ENCODE peak calls at places on chromosomes 7 and 10, in five cellular contexts. J is HepG2, V is HCT116, T is GM12878, G is K562. Z is an unnamed sample.

GRCh38 chr7:128425851-128426250 is 16.1 kb upstream of the IMPDH1 start:
- DNase-seq in J (peak), V (peak), G (peak), T (no peak), Z (peak)

GRCh38 chr7:103532955-103533354 is 86.9 kb upstream of the SLC26A5 start:
- DNase-seq in J (no peak), G (no peak), V (no peak), T (no peak), Z (no peak)

GRCh38 chr10:75403144-75404022 is 1.8 kb upstream of the ZNF503 start:
- DNase-seq in J (peak), V (no peak), T (no peak), G (no peak), Z (peak)

GRCh38 chr7:99953649-99954048 is 22.2 kb downstream of the AZGP1 start:
- DNase-seq in J (no peak), G (no peak), T (no peak), V (no peak), Z (no peak)

GRCh38 chr10:28471705-28472050 is 61.2 kb upstream of the WAC start:
- DNase-seq in V (no peak), T (no peak), G (no peak), J (no peak), Z (no peak)

GRCh38 chr7:101381549-101381948 is 18.9 kb downstream of the COL26A1 start:
- DNase-seq in T (no peak), G (no peak), V (no peak), J (no peak), Z (no peak)

GRCh38 chr10:121753726-121754476 is 155.7 kb upstream of the FGFR2 start:
- DNase-seq in T (peak), J (no peak), G (no peak), V (peak), Z (no peak)

GRCh38 chr10:58756126-58756525 is 243.5 kb downstream of the BICC1 start:
- DNase-seq in V (no peak), J (no peak), G (no peak), T (no peak), Z (no peak)

GRCh38 chr7:42869131-42870020 is 42.5 kb downstream of the C7orf25 start:
- DNase-seq in T (peak), J (no peak), G (peak), V (peak), Z (no peak)

GRCh38 chr7:130365511-130366441 is 14.5 kb upstream of the CPA1 start:
- DNase-seq in V (no peak), G (no peak), T (peak), J (no peak), Z (peak)

GRCh38 chr7:130896898-130897514 is 163.0 kb upstream of the KLF14 start:
- DNase-seq in G (peak), V (peak), T (no peak), J (peak), Z (peak)

GRCh38 chr10:69329721-69330178 is 51.5 kb downstream of the HK1 start:
- DNase-seq in T (no peak), G (no peak), J (no peak), V (no peak), Z (peak)

GRCh38 chr10:131556061-131556896 is 244.8 kb upstream of the TCERG1L start:
- DNase-seq in G (no peak), T (no peak), V (no peak), J (no peak), Z (no peak)

GRCh38 chr7:4816419-4817080 is 41.1 kb downstream of the AP5Z1 start:
- DNase-seq in J (no peak), G (no peak), V (no peak), T (no peak), Z (no peak)

GRCh38 chr10:122282253-122282671 is 11.2 kb downstream of the BTBD16 start:
- DNase-seq in V (no peak), G (no peak), T (no peak), J (no peak), Z (no peak)

GRCh38 chr10:110414563-110415309 is 83.0 kb upstream of the DUSP5 start:
- DNase-seq in G (no peak), T (peak), J (peak), V (peak), Z (no peak)

GRCh38 chr7:120028636-120029035 is 244.3 kb upstream of the KCND2 start:
- DNase-seq in G (no peak), T (no peak), V (no peak), J (no peak), Z (no peak)

GRCh38 chr7:37683263-37684120 is at the start of gene GPR141:
- DNase-seq in T (peak), J (no peak), V (no peak), G (no peak), Z (no peak)

GRCh38 chr10:122515588-122516231 is 44.8 kb upstream of the DMBT1 start:
- DNase-seq in J (no peak), V (no peak), G (no peak), T (no peak), Z (no peak)

GRCh38 chr10:126669188-126669587 is 1.3 kb downstream of the C10orf90 start:
- DNase-seq in V (no peak), G (no peak), J (no peak), T (no peak), Z (no peak)

GRCh38 chr10:132691711-132692153 is 94.2 kb downstream of the NKX6-2 start:
- DNase-seq in V (no peak), J (no peak), G (no peak), T (no peak), Z (peak)

GRCh38 chr7:81470084-81470723 is 299.6 kb downstream of the HGF start:
- DNase-seq in T (no peak), V (peak), J (peak), G (peak), Z (peak)

GRCh38 chr7:48786951-48787350 is 137.4 kb upstream of the CDC14C start:
- DNase-seq in J (no peak), V (no peak), G (no peak), T (no peak), Z (no peak)

GRCh38 chr7:48780862-48781261 is 143.5 kb upstream of the CDC14C start:
- DNase-seq in G (no peak), V (no peak), J (no peak), T (no peak), Z (no peak)

DNA sequence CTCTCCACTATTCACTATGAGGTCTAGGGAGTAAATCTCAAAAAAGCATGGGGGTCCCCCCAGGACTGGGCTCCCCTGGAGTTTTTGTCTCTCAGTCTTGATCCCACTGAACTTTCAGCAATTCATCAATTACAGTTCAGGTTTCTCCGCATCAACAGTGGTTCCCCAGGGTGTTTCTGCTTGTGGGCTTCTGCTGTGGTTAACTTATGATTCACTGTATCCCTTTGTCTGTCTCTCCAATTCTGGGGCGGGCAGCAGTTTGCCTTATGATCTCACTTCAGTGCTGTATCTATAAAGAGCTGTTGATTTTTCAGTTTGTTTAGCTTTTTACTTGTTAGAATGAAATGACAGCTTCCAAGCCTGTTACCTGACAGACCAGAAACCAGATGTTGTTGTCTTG is 142.6 kb upstream of the CDC14C start:
- DNase-seq in G (no peak), T (no peak), J (no peak), V (no peak), Z (no peak)
- TF ChIP-seq ATF3 in G (no peak), T (no peak), J (no peak), V (no peak), Z (no peak)

DNA sequence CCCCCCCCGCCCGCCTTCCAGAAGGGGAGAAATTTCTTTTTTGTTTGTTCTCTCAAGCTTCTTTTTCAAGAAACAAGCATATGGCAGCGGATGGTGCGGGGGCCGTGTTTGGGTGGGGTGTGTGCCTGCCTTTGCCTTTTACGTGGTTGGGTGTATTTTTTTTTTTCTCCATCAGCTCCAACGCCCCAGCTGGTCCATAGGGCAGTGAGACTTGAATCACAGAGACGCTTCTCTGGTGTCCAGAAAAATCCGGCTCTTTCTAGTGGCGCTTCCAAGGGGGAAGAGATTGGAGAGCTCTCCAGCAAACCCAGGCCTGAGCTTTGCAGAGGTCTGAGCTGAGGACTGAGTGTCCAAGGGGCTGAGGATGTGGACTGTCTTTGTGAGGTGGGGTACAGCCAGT is 36.8 kb downstream of the GTF2IRD1 start:
- DNase-seq in T (no peak), J (no peak), V (no peak), G (no peak), Z (no peak)
- TF ChIP-seq ATF3 in T (no peak), J (no peak), V (no peak), G (no peak), Z (no peak)

GRCh38 chr10:43061764-43062163 is 15.1 kb upstream of the RET start:
- DNase-seq in V (no peak), G (no peak), T (no peak), J (no peak), Z (no peak)
- TF ChIP-seq ATF3 in V (no peak), G (no peak), T (no peak), J (no peak), Z (no peak)

DNA sequence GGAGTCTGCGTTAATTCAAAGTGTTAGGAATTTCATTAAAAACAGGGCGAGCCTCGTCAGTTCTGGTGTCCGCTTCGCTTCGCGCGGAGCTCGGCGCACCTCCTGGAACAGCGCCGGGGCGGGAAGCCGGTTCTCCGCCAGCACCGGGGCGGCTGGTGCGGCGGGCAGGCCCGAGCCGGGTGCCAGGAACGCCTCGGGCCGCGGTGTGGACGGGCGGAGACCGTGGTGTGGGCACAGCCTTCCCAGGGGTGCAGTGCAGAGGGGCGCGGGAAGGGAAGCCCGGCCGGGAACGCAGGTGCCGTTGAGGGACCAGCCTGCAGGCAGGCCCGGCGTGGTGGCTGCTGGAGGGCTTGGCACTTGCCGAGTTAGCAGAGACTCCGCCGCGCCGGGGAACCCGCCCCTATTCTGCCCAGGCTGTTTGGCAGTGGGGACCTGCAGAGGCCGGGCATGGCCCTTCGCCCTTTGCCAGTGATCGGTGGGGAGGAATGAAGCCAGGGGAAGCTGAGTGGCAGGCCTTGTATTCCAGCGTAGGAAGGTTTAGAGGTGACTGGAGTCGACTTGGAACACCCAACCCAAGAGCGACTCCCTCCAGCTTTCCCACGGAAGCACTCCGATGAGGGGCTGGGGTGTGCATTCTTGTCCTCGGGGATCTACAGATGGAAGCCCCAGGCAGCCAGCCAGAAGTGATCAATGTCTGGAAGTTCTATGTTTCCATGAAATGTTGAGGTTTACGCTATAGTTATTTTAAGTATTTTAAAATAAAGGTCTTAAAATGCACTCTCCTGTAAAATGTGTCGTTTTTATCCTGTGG is 929 bp upstream of the RHEB start:
- DNase-seq in J (no peak), G (no peak), T (no peak), V (no peak), Z (peak)
- TF ChIP-seq ATF3 in J (no peak), G (no peak), T (no peak), V (no peak), Z (no peak)

GRCh38 chr10:70863470-70864160 is 24.8 kb downstream of the PCBD1 start:
- DNase-seq in T (no peak), G (no peak), V (no peak), J (no peak), Z (no peak)
- TF ChIP-seq ATF3 in T (no peak), G (no peak), V (no peak), J (no peak), Z (no peak)

DNA sequence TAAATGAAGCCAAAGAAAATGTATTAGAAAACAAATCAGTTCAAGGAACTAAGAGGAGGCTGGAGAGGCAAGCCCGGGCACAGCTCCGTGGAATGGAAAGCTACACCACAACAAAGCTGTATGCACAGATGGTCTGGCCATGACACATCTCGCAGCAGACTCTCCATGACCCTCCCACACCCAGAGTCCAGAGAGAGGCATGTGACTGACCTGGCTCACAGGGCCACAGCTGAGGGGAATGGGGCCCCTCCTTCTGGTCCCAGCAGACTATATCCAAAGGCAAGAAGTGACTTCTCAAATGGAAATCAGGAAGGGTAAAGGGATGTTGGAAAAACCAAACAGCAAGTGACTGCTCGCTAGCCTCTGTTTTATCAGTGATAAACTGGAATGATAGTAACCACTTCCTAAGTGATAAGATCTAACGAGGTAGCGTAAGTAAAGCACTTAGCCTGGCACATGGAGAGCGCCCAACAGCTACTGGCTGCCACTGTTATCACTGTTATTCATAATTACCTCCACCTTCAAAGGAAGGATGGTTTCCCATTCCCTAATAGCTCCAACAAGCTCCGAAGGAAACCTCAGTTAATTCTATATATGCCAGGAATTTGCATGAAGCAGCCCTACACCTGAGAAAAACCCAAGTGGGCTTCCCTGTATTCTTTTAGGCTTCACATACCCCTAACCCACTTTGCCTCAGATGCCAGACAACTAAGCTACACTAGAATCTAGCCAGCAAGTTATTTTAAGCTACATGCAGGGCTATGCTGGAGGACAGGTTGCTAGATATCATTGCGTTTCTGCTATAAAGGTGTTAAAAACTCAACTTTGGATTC is 8.4 kb downstream of the OSBPL3 start:
- DNase-seq in T (no peak), J (peak), G (peak), V (peak), Z (no peak)
- TF ChIP-seq ATF3 in T (no peak), J (no peak), G (peak), V (no peak), Z (no peak)

DNA sequence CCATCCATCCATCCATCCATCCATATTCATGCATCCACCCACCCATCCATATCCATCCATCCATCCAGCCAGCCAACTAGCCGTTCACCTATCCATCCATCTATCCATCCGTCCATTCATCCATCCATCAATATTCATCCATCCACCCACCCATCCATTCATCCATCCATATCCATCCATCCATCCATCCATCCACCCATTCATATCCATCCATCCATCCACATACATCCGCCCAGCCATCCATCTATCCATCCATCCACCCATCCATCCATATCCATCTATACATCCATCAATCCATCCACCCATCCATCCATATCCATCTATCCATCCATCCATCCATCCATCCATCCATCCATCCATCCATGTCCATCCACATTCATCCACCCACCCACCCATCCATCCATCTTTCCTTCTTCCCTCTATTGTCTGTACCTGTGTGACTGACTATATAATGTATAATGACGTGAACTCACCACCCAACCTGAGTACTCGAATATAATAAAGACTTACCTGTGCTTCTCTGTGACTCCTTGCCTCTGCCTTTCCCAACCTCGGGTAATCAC is 2.5 kb downstream of the INMT start:
- DNase-seq in G (no peak), J (no peak), T (no peak), V (no peak), Z (no peak)
- TF ChIP-seq ATF3 in G (no peak), J (no peak), T (no peak), V (no peak), Z (no peak)

DNA sequence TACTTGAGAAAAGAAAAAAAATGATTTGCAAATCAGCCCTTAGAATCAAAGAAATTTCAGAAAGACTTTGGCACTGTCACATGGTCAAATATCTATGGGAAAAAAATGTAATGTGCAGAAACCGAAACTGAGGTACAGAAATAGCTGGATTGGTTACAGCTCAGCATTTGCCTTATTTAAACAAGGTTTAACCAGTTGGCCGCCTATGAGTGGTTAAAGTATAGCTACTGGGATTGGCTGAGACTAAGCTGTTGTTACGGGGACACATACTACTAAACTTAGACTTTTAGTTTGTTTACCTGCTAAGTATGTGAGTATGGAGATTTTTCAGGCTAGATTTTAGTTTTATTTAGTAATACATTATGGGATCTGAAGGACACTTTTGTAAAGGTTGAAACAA is 38.6 kb downstream of the SFTPD start:
- DNase-seq in V (no peak), G (no peak), J (no peak), T (no peak), Z (no peak)
- TF ChIP-seq ATF3 in V (no peak), G (no peak), J (no peak), T (no peak), Z (no peak)

DNA sequence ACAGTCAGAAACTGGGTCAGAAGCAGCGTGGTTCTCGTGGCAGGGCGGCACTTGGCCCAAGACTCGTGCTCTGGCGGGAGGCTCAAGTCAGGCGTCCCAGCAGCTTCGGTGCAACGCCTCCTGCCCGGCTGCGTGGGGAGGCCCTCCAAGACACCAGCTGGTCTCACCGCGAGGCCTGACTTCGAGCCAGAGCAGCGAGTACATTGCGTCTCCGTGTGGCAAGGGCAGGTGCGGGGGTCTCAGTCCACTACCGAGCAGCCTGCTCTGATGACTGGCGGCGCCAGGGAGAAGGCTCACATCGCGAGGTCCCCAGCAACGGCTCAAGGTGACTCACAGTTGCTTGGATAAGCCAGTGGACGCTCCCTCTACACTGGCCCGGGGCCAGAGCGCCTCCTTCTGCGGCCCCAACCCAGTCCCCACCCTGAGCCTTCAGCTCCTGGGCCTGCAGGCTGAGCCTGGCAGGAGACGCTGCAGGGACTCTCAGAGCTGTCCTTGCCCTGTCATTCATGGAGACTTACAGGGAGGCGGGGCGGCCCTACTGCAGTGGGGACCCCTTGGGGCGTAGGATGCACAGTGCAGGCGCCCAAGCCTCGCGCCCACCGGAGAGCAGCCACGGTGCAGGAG is 41.9 kb upstream of the PRKAR1B start:
- DNase-seq in V (no peak), G (peak), J (no peak), T (no peak), Z (peak)
- TF ChIP-seq ATF3 in V (no peak), G (no peak), J (no peak), T (no peak), Z (no peak)

DNA sequence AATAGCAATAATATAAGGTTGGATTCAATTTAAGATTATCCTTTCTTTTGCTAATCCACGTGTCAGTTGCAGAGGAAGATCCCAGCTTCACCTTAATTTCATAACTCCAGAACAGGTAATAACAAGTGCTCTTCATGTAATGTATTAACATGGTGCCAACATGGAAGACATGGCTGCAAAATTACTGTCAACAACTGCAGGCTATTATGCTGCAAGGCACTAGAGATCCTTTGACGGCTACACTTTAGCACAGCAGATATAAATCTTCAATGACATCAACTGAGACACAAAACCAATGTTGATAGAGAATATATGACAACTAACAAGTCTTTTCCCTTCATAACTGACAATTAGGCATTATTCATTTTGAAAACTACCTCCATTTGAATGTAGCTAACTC is 96.1 kb downstream of the RNF133 start:
- DNase-seq in J (no peak), V (no peak), T (no peak), G (no peak), Z (no peak)
- TF ChIP-seq ATF3 in J (no peak), V (no peak), T (no peak), G (no peak), Z (no peak)

Z was measured in WTC11.